ENCODE peak calls at places on chromosome 1, in nine cellular contexts. One of them, this sample, is unnamed.

GRCh38 chr1:29912413-29912812 is 676.1 kb downstream of the PTPRU start:
- DNase-seq in prostate gland: no peak
- DNase-seq in progenitor cell of endocrine pancreas: no peak
- DNase-seq in IMR-90: peak
- DNase-seq in neural crest cell: no peak
- DNase-seq in coronary artery: no peak
- DNase-seq in fibroblast of mammary gland: peak
- DNase-seq in gastrocnemius medialis: no peak
- DNase-seq in cardiac fibroblast: peak
- DNase-seq in this sample: no peak

GRCh38 chr1:22262583-22262982 is 119.7 kb upstream of the WNT4 start:
- DNase-seq in coronary artery: no peak
- DNase-seq in neural crest cell: no peak
- DNase-seq in progenitor cell of endocrine pancreas: peak
- DNase-seq in IMR-90: no peak
- DNase-seq in cardiac fibroblast: no peak
- DNase-seq in fibroblast of mammary gland: no peak
- DNase-seq in gastrocnemius medialis: no peak
- DNase-seq in prostate gland: no peak
- DNase-seq in this sample: no peak

GRCh38 chr1:12172042-12172851 is 5.5 kb downstream of the TNFRSF1B start:
- DNase-seq in neural crest cell: no peak
- DNase-seq in prostate gland: no peak
- DNase-seq in coronary artery: no peak
- DNase-seq in IMR-90: no peak
- DNase-seq in gastrocnemius medialis: no peak
- DNase-seq in progenitor cell of endocrine pancreas: no peak
- DNase-seq in cardiac fibroblast: no peak
- DNase-seq in fibroblast of mammary gland: no peak
- DNase-seq in this sample: no peak

GRCh38 chr1:210477328-210477924 is 148.7 kb downstream of the HHAT start:
- DNase-seq in cardiac fibroblast: no peak
- DNase-seq in neural crest cell: no peak
- DNase-seq in fibroblast of mammary gland: peak
- DNase-seq in gastrocnemius medialis: no peak
- DNase-seq in coronary artery: no peak
- DNase-seq in prostate gland: no peak
- DNase-seq in progenitor cell of endocrine pancreas: no peak
- DNase-seq in IMR-90: peak
- DNase-seq in this sample: no peak

GRCh38 chr1:202553560-202554038 is 156.7 kb downstream of the SYT2 start:
- DNase-seq in prostate gland: no peak
- DNase-seq in neural crest cell: no peak
- DNase-seq in cardiac fibroblast: peak
- DNase-seq in gastrocnemius medialis: no peak
- DNase-seq in coronary artery: no peak
- DNase-seq in fibroblast of mammary gland: peak
- DNase-seq in IMR-90: peak
- DNase-seq in progenitor cell of endocrine pancreas: no peak
- DNase-seq in this sample: no peak

GRCh38 chr1:205843031-205843859 is 6.7 kb downstream of the PM20D1 start:
- DNase-seq in prostate gland: peak
- DNase-seq in gastrocnemius medialis: no peak
- DNase-seq in fibroblast of mammary gland: no peak
- DNase-seq in neural crest cell: no peak
- DNase-seq in progenitor cell of endocrine pancreas: no peak
- DNase-seq in coronary artery: no peak
- DNase-seq in cardiac fibroblast: no peak
- DNase-seq in IMR-90: no peak
- DNase-seq in this sample: no peak

GRCh38 chr1:156115514-156116374 is 1.2 kb downstream of the LMNA start:
- DNase-seq in progenitor cell of endocrine pancreas: no peak
- DNase-seq in prostate gland: peak
- DNase-seq in coronary artery: no peak
- DNase-seq in cardiac fibroblast: peak
- DNase-seq in IMR-90: peak
- DNase-seq in gastrocnemius medialis: peak
- DNase-seq in fibroblast of mammary gland: peak
- DNase-seq in neural crest cell: no peak
- DNase-seq in this sample: peak

GRCh38 chr1:3270403-3271245 is 183.8 kb upstream of the ARHGEF16 start:
- DNase-seq in fibroblast of mammary gland: no peak
- DNase-seq in prostate gland: no peak
- DNase-seq in cardiac fibroblast: no peak
- DNase-seq in neural crest cell: no peak
- DNase-seq in progenitor cell of endocrine pancreas: no peak
- DNase-seq in coronary artery: no peak
- DNase-seq in gastrocnemius medialis: no peak
- DNase-seq in IMR-90: no peak
- DNase-seq in this sample: no peak

GRCh38 chr1:243508303-243508713 is 252.5 kb downstream of the SDCCAG8 start:
- DNase-seq in coronary artery: no peak
- DNase-seq in neural crest cell: no peak
- DNase-seq in prostate gland: no peak
- DNase-seq in gastrocnemius medialis: no peak
- DNase-seq in progenitor cell of endocrine pancreas: no peak
- DNase-seq in IMR-90: no peak
- DNase-seq in fibroblast of mammary gland: no peak
- DNase-seq in cardiac fibroblast: no peak
- DNase-seq in this sample: no peak

GRCh38 chr1:183711691-183712401 is 58.7 kb upstream of the APOBEC4 start:
- DNase-seq in IMR-90: peak
- DNase-seq in gastrocnemius medialis: no peak
- DNase-seq in cardiac fibroblast: peak
- DNase-seq in fibroblast of mammary gland: peak
- DNase-seq in prostate gland: no peak
- DNase-seq in neural crest cell: no peak
- DNase-seq in progenitor cell of endocrine pancreas: no peak
- DNase-seq in coronary artery: no peak
- DNase-seq in this sample: no peak

GRCh38 chr1:241356519-241357365 is at the start of gene RGS7:
- DNase-seq in gastrocnemius medialis: no peak
- DNase-seq in IMR-90: peak
- DNase-seq in cardiac fibroblast: peak
- DNase-seq in fibroblast of mammary gland: peak
- DNase-seq in neural crest cell: peak
- DNase-seq in coronary artery: no peak
- DNase-seq in prostate gland: peak
- DNase-seq in progenitor cell of endocrine pancreas: peak
- DNase-seq in this sample: peak

GRCh38 chr1:26321315-26322041 is 3.7 kb downstream of the CD52 start:
- DNase-seq in prostate gland: peak
- DNase-seq in gastrocnemius medialis: peak
- DNase-seq in fibroblast of mammary gland: peak
- DNase-seq in cardiac fibroblast: peak
- DNase-seq in neural crest cell: peak
- DNase-seq in coronary artery: peak
- DNase-seq in progenitor cell of endocrine pancreas: peak
- DNase-seq in IMR-90: peak
- DNase-seq in this sample: peak

GRCh38 chr1:26320896-26321295 is 3.1 kb downstream of the CD52 start:
- DNase-seq in IMR-90: no peak
- DNase-seq in coronary artery: no peak
- DNase-seq in progenitor cell of endocrine pancreas: no peak
- DNase-seq in prostate gland: no peak
- DNase-seq in gastrocnemius medialis: no peak
- DNase-seq in fibroblast of mammary gland: no peak
- DNase-seq in neural crest cell: no peak
- DNase-seq in cardiac fibroblast: no peak
- DNase-seq in this sample: no peak

GRCh38 chr1:26322042-26322331 is 4.2 kb downstream of the CD52 start:
- DNase-seq in cardiac fibroblast: no peak
- DNase-seq in prostate gland: no peak
- DNase-seq in neural crest cell: no peak
- DNase-seq in fibroblast of mammary gland: no peak
- DNase-seq in progenitor cell of endocrine pancreas: no peak
- DNase-seq in gastrocnemius medialis: no peak
- DNase-seq in IMR-90: no peak
- DNase-seq in coronary artery: no peak
- DNase-seq in this sample: no peak

GRCh38 chr1:26324550-26324949 is 6.8 kb downstream of the CD52 start:
- DNase-seq in coronary artery: no peak
- DNase-seq in progenitor cell of endocrine pancreas: no peak
- DNase-seq in neural crest cell: no peak
- DNase-seq in cardiac fibroblast: no peak
- DNase-seq in fibroblast of mammary gland: no peak
- DNase-seq in gastrocnemius medialis: no peak
- DNase-seq in prostate gland: no peak
- DNase-seq in IMR-90: no peak
- DNase-seq in this sample: no peak

GRCh38 chr1:26323382-26323781 is 5.6 kb downstream of the CD52 start:
- DNase-seq in IMR-90: no peak
- DNase-seq in progenitor cell of endocrine pancreas: no peak
- DNase-seq in coronary artery: no peak
- DNase-seq in fibroblast of mammary gland: no peak
- DNase-seq in prostate gland: no peak
- DNase-seq in gastrocnemius medialis: no peak
- DNase-seq in neural crest cell: no peak
- DNase-seq in cardiac fibroblast: no peak
- DNase-seq in this sample: no peak
- TF ChIP-seq CTCF in IMR-90: no peak
- TF ChIP-seq CTCF in progenitor cell of endocrine pancreas: no peak
- TF ChIP-seq CTCF in coronary artery: no peak
- TF ChIP-seq CTCF in fibroblast of mammary gland: no peak
- TF ChIP-seq CTCF in prostate gland: no peak
- TF ChIP-seq CTCF in gastrocnemius medialis: no peak
- TF ChIP-seq CTCF in neural crest cell: no peak
- TF ChIP-seq CTCF in cardiac fibroblast: no peak
- TF ChIP-seq CTCF in this sample: no peak

GRCh38 chr1:1359668-1360468 is 1.5 kb upstream of the MXRA8 start:
- DNase-seq in progenitor cell of endocrine pancreas: peak
- DNase-seq in coronary artery: no peak
- DNase-seq in neural crest cell: no peak
- DNase-seq in cardiac fibroblast: peak
- DNase-seq in IMR-90: peak
- DNase-seq in fibroblast of mammary gland: peak
- DNase-seq in gastrocnemius medialis: no peak
- DNase-seq in prostate gland: no peak
- DNase-seq in this sample: no peak

GRCh38 chr1:1364266-1364665 is 5.9 kb upstream of the MXRA8 start:
- DNase-seq in IMR-90: no peak
- DNase-seq in cardiac fibroblast: no peak
- DNase-seq in coronary artery: no peak
- DNase-seq in progenitor cell of endocrine pancreas: no peak
- DNase-seq in gastrocnemius medialis: no peak
- DNase-seq in fibroblast of mammary gland: no peak
- DNase-seq in prostate gland: no peak
- DNase-seq in neural crest cell: no peak
- DNase-seq in this sample: no peak

GRCh38 chr1:1360511-1361169 is 2.3 kb upstream of the MXRA8 start:
- DNase-seq in cardiac fibroblast: peak
- DNase-seq in neural crest cell: no peak
- DNase-seq in IMR-90: peak
- DNase-seq in fibroblast of mammary gland: peak
- DNase-seq in gastrocnemius medialis: peak
- DNase-seq in prostate gland: no peak
- DNase-seq in progenitor cell of endocrine pancreas: peak
- DNase-seq in coronary artery: peak
- DNase-seq in this sample: no peak

GRCh38 chr1:1361233-1361981 is 3.1 kb upstream of the MXRA8 start:
- DNase-seq in cardiac fibroblast: no peak
- DNase-seq in coronary artery: no peak
- DNase-seq in neural crest cell: no peak
- DNase-seq in prostate gland: no peak
- DNase-seq in fibroblast of mammary gland: no peak
- DNase-seq in gastrocnemius medialis: no peak
- DNase-seq in progenitor cell of endocrine pancreas: peak
- DNase-seq in IMR-90: no peak
- DNase-seq in this sample: no peak

GRCh38 chr1:1361982-1362423 is 3.6 kb upstream of the MXRA8 start:
- DNase-seq in fibroblast of mammary gland: peak
- DNase-seq in coronary artery: no peak
- DNase-seq in prostate gland: no peak
- DNase-seq in neural crest cell: no peak
- DNase-seq in cardiac fibroblast: peak
- DNase-seq in IMR-90: peak
- DNase-seq in gastrocnemius medialis: peak
- DNase-seq in progenitor cell of endocrine pancreas: peak
- DNase-seq in this sample: no peak
- TF ChIP-seq CTCF in fibroblast of mammary gland: peak
- TF ChIP-seq CTCF in coronary artery: no peak
- TF ChIP-seq CTCF in prostate gland: no peak
- TF ChIP-seq CTCF in neural crest cell: no peak
- TF ChIP-seq CTCF in cardiac fibroblast: peak
- TF ChIP-seq CTCF in IMR-90: peak
- TF ChIP-seq CTCF in gastrocnemius medialis: no peak
- TF ChIP-seq CTCF in progenitor cell of endocrine pancreas: no peak
- TF ChIP-seq CTCF in this sample: no peak

GRCh38 chr1:24642481-24643361 is at the start of gene SRRM1:
- DNase-seq in coronary artery: peak
- DNase-seq in progenitor cell of endocrine pancreas: peak
- DNase-seq in neural crest cell: peak
- DNase-seq in cardiac fibroblast: peak
- DNase-seq in prostate gland: peak
- DNase-seq in gastrocnemius medialis: peak
- DNase-seq in fibroblast of mammary gland: peak
- DNase-seq in IMR-90: peak
- DNase-seq in this sample: peak
- TF ChIP-seq CTCF in coronary artery: no peak
- TF ChIP-seq CTCF in progenitor cell of endocrine pancreas: peak
- TF ChIP-seq CTCF in neural crest cell: no peak
- TF ChIP-seq CTCF in cardiac fibroblast: peak
- TF ChIP-seq CTCF in prostate gland: no peak
- TF ChIP-seq CTCF in gastrocnemius medialis: no peak
- TF ChIP-seq CTCF in fibroblast of mammary gland: no peak
- TF ChIP-seq CTCF in IMR-90: peak
- TF ChIP-seq CTCF in this sample: no peak

GRCh38 chr1:33370827-33371226 is 49.9 kb upstream of the A3GALT2 start:
- DNase-seq in gastrocnemius medialis: no peak
- DNase-seq in progenitor cell of endocrine pancreas: no peak
- DNase-seq in fibroblast of mammary gland: no peak
- DNase-seq in coronary artery: no peak
- DNase-seq in neural crest cell: no peak
- DNase-seq in cardiac fibroblast: no peak
- DNase-seq in IMR-90: no peak
- DNase-seq in prostate gland: no peak
- DNase-seq in this sample: no peak

GRCh38 chr1:33371334-33371733 is 50.4 kb upstream of the A3GALT2 start:
- DNase-seq in IMR-90: no peak
- DNase-seq in neural crest cell: no peak
- DNase-seq in coronary artery: peak
- DNase-seq in fibroblast of mammary gland: no peak
- DNase-seq in cardiac fibroblast: no peak
- DNase-seq in prostate gland: no peak
- DNase-seq in progenitor cell of endocrine pancreas: no peak
- DNase-seq in gastrocnemius medialis: no peak
- DNase-seq in this sample: no peak

GRCh38 chr1:33369081-33369480 is 48.2 kb upstream of the A3GALT2 start:
- DNase-seq in neural crest cell: no peak
- DNase-seq in coronary artery: no peak
- DNase-seq in cardiac fibroblast: no peak
- DNase-seq in prostate gland: no peak
- DNase-seq in progenitor cell of endocrine pancreas: no peak
- DNase-seq in IMR-90: no peak
- DNase-seq in fibroblast of mammary gland: no peak
- DNase-seq in gastrocnemius medialis: no peak
- DNase-seq in this sample: no peak

GRCh38 chr1:33369764-33370163 is 48.9 kb upstream of the A3GALT2 start:
- DNase-seq in gastrocnemius medialis: no peak
- DNase-seq in fibroblast of mammary gland: no peak
- DNase-seq in prostate gland: no peak
- DNase-seq in progenitor cell of endocrine pancreas: no peak
- DNase-seq in coronary artery: no peak
- DNase-seq in neural crest cell: no peak
- DNase-seq in cardiac fibroblast: no peak
- DNase-seq in IMR-90: no peak
- DNase-seq in this sample: no peak

GRCh38 chr1:33370286-33370685 is 49.4 kb upstream of the A3GALT2 start:
- DNase-seq in fibroblast of mammary gland: peak
- DNase-seq in prostate gland: no peak
- DNase-seq in IMR-90: peak
- DNase-seq in gastrocnemius medialis: peak
- DNase-seq in neural crest cell: no peak
- DNase-seq in cardiac fibroblast: peak
- DNase-seq in coronary artery: no peak
- DNase-seq in progenitor cell of endocrine pancreas: no peak
- DNase-seq in this sample: no peak
- TF ChIP-seq CTCF in fibroblast of mammary gland: no peak
- TF ChIP-seq CTCF in prostate gland: no peak
- TF ChIP-seq CTCF in IMR-90: no peak
- TF ChIP-seq CTCF in gastrocnemius medialis: no peak
- TF ChIP-seq CTCF in neural crest cell: no peak
- TF ChIP-seq CTCF in cardiac fibroblast: no peak
- TF ChIP-seq CTCF in coronary artery: no peak
- TF ChIP-seq CTCF in progenitor cell of endocrine pancreas: no peak
- TF ChIP-seq CTCF in this sample: no peak